ENCODE peak calls at places on chromosomes 12 and 14, in ten cellular contexts. A is NCI-H2029 treated with DMSO at 0.1 percent for 48 hours; N is kidney epithelial cell; R is heart left ventricle; D is hepatocyte; T is HTR-8/SVneo; I is activated CD4-positive, alpha-beta T cell treated with anti-CD3 and anti-CD28 coated beads, Interleukin-2, amount 10 ng/mL, durations not matched to agents 7 days and 5 days; Y is GM13977; G is T-helper 17 cell; Z is iPS-NIHi11. C is an unnamed sample.
A peak's percentile ranks its signal among the peaks of the same experiment; 100 is the strongest.

GRCh38 chr14:67733609-67734008 is 31.9 kb downstream of the RDH12 start:
- DNase-seq in A (no peak), N (no peak), R (no peak), D (no peak), T (no peak), I (no peak), Y (no peak), G (no peak), Z (no peak), C (no peak)

GRCh38 chr14:97523936-97524335 is 726.8 kb downstream of the VRK1 start:
- DNase-seq in A (no peak), N (peak; percentile 28), R (no peak), D (peak; percentile 35), T (no peak), I (no peak), Y (no peak), G (no peak), Z (no peak), C (no peak)

GRCh38 chr12:85920324-85920947 is 46.3 kb downstream of the NTS start:
- DNase-seq in A (peak; percentile 30), N (no peak), R (no peak), D (peak; percentile 21), T (peak; percentile 29), I (no peak), Y (peak; percentile 20), G (no peak), Z (peak; percentile 23), C (no peak)

GRCh38 chr12:32116897-32117296 is 10.2 kb downstream of the BICD1 start:
- DNase-seq in A (no peak), N (no peak), R (no peak), D (no peak), T (no peak), I (no peak), Y (no peak), G (no peak), Z (no peak), C (no peak)

GRCh38 chr12:104490850-104491249 is 34.1 kb downstream of the CHST11 start:
- DNase-seq in A (no peak), N (no peak), R (no peak), D (no peak), T (no peak), I (no peak), Y (no peak), G (no peak), Z (no peak), C (no peak)

GRCh38 chr12:57127101-57127709 is 1.1 kb upstream of the LRP1 start:
- DNase-seq in A (no peak), N (no peak), R (peak; percentile 82), D (peak; percentile 89), T (peak; percentile 56), I (peak; percentile 41), Y (no peak), G (no peak), Z (peak; percentile 65), C (peak; percentile 7)

GRCh38 chr12:110600254-110600653 is 13.7 kb upstream of the TCTN1 start:
- DNase-seq in A (no peak), N (no peak), R (no peak), D (peak; percentile 57), T (no peak), I (no peak), Y (peak; percentile 48), G (no peak), Z (no peak), C (no peak)

GRCh38 chr14:60720962-60721330 is 3.2 kb downstream of the SIX4 start:
- DNase-seq in A (no peak), N (no peak), R (no peak), D (no peak), T (peak; percentile 45), I (no peak), Y (no peak), G (no peak), Z (no peak), C (no peak)

GRCh38 chr14:60935283-60935682 is 45.6 kb downstream of the TRMT5 start:
- DNase-seq in A (no peak), N (no peak), R (no peak), D (no peak), T (no peak), I (no peak), Y (no peak), G (no peak), Z (no peak), C (no peak)

GRCh38 chr12:10119072-10119471 is 10.9 kb downstream of the CLEC7A start:
- DNase-seq in A (no peak), N (no peak), R (no peak), D (no peak), T (no peak), I (no peak), Y (no peak), G (no peak), Z (no peak), C (no peak)

GRCh38 chr12:63917864-63918742 is 73.6 kb downstream of the SRGAP1 start:
- DNase-seq in A (no peak), N (peak; percentile 87), R (no peak), D (peak; percentile 73), T (peak; percentile 43), I (no peak), Y (no peak), G (no peak), Z (no peak), C (no peak)

GRCh38 chr12:2691001-2691339 is 103.8 kb upstream of the FKBP4 start:
- DNase-seq in A (no peak), N (no peak), R (no peak), D (peak; percentile 57), T (no peak), I (peak; percentile 69), Y (no peak), G (peak; percentile 24), Z (peak; percentile 60), C (peak; percentile 39)

GRCh38 chr12:40158592-40159111 is 52.8 kb upstream of the SLC2A13 start:
- DNase-seq in A (no peak), N (no peak), R (no peak), D (no peak), T (no peak), I (no peak), Y (no peak), G (no peak), Z (no peak), C (no peak)

GRCh38 chr14:61474021-61474420 is 152.6 kb downstream of the PRKCH start:
- DNase-seq in A (no peak), N (no peak), R (no peak), D (no peak), T (no peak), I (no peak), Y (no peak), G (no peak), Z (no peak), C (no peak)

GRCh38 chr14:73788871-73789590 is 62.6 kb upstream of the PTGR2 start:
- DNase-seq in A (no peak), N (no peak), R (no peak), D (no peak), T (no peak), I (no peak), Y (no peak), G (no peak), Z (no peak), C (no peak)

GRCh38 chr14:63717704-63718103 is 10.2 kb downstream of the SGPP1 start:
- DNase-seq in A (no peak), N (no peak), R (no peak), D (no peak), T (peak; percentile 64), I (no peak), Y (no peak), G (no peak), Z (peak; percentile 10), C (no peak)

GRCh38 chr12:44748950-44749468 is 127.1 kb downstream of the NELL2 start:
- DNase-seq in A (no peak), N (no peak), R (no peak), D (no peak), T (no peak), I (no peak), Y (no peak), G (no peak), Z (no peak), C (no peak)

C was measured in activated T-helper 1 cell treated with Interleukin-2 at 50 U/mL for 16 hours.